ENCODE peak calls at places on chromosomes 4 and X, in four cellular contexts. H, Q, Y and J are unnamed samples.

GRCh38 chr4:104969394-104970066 is 177.1 kb upstream of the TET2 start:
- DNase-seq in H (no peak), Q (no peak), Y (no peak), J (no peak)

GRCh38 chr4:128716325-128716724 is 93.2 kb upstream of the JADE1 start:
- DNase-seq in H (no peak), Q (no peak), Y (no peak), J (no peak)

GRCh38 chrX:39903937-39904336 is 193.8 kb downstream of the BCOR start:
- DNase-seq in H (no peak), Q (no peak), Y (no peak), J (no peak)

GRCh38 chr4:107125496-107125895 is 89.4 kb upstream of the DKK2 start:
- DNase-seq in H (no peak), Q (no peak), Y (no peak), J (no peak)

GRCh38 chrX:10939384-10939783 is 171.7 kb upstream of the HCCS start:
- DNase-seq in H (no peak), Q (no peak), Y (no peak), J (no peak)

GRCh38 chr4:110837896-110838450 is 215.1 kb upstream of the PITX2 start:
- DNase-seq in H (no peak), Q (no peak), Y (no peak), J (no peak)

GRCh38 chr4:39873823-39874222 is 103.9 kb downstream of the PDS5A start:
- DNase-seq in H (peak), Q (no peak), Y (no peak), J (no peak)

GRCh38 chrX:135505356-135505755 is 15.1 kb upstream of the INTS6L start:
- DNase-seq in H (no peak), Q (no peak), Y (no peak), J (no peak)

GRCh38 chr4:6106156-6106555 is 87.9 kb upstream of the C4orf50 start:
- DNase-seq in H (no peak), Q (no peak), Y (no peak), J (no peak)

GRCh38 chr4:108846568-108846967 is 83.7 kb upstream of the ETNPPL start:
- DNase-seq in H (no peak), Q (no peak), Y (no peak), J (no peak)

GRCh38 chrX:20514358-20514757 is 247.6 kb upstream of the RPS6KA3 start:
- DNase-seq in H (no peak), Q (peak), Y (no peak), J (no peak)

GRCh38 chr4:150005537-150005936 is 72.7 kb upstream of the DCLK2 start:
- DNase-seq in H (no peak), Q (no peak), Y (no peak), J (no peak)

GRCh38 chr4:158894826-158895225 is 126.0 kb downstream of the FNIP2 start:
- DNase-seq in H (no peak), Q (no peak), Y (no peak), J (no peak)

GRCh38 chr4:106473515-106473914 is 104.9 kb upstream of the GIMD1 start:
- DNase-seq in H (no peak), Q (no peak), Y (no peak), J (no peak)

GRCh38 chrX:10231461-10231860 is 74.7 kb downstream of the CLCN4 start:
- DNase-seq in H (no peak), Q (no peak), Y (no peak), J (no peak)

GRCh38 chr4:69156913-69157312 is 57.6 kb downstream of the UGT2B11 start:
- DNase-seq in H (no peak), Q (peak), Y (no peak), J (no peak)

GRCh38 chr4:81919238-81919637 is 447.5 kb upstream of the RASGEF1B start:
- DNase-seq in H (peak), Q (peak), Y (peak), J (peak)

GRCh38 chrX:39642071-39642470 is 455.7 kb downstream of the BCOR start:
- DNase-seq in H (no peak), Q (no peak), Y (no peak), J (no peak)

GRCh38 chr4:138927065-138927464 is 88.5 kb upstream of the NOCT start:
- DNase-seq in H (no peak), Q (no peak), Y (no peak), J (no peak)

GRCh38 chr4:168832746-168833575 is 177.1 kb downstream of the CBR4 start:
- DNase-seq in H (no peak), Q (peak), Y (no peak), J (peak)

GRCh38 chr4:7368296-7368695 is 66.4 kb downstream of the PSAPL1 start:
- DNase-seq in H (no peak), Q (no peak), Y (no peak), J (no peak)

GRCh38 chr4:144356941-144357381 is 216.4 kb upstream of the GYPA start:
- DNase-seq in H (no peak), Q (no peak), Y (no peak), J (no peak)

GRCh38 chrX:14899607-14900006 is 26.4 kb downstream of the MOSPD2 start:
- DNase-seq in H (peak), Q (no peak), Y (no peak), J (no peak)

GRCh38 chr4:84530449-84530848 is 31.4 kb upstream of the NKX6-1 start:
- DNase-seq in H (no peak), Q (no peak), Y (no peak), J (no peak)

GRCh38 chr4:86554641-86555040 is 39.5 kb upstream of the PTPN13 start:
- DNase-seq in H (no peak), Q (no peak), Y (no peak), J (no peak)

GRCh38 chr4:60682901-60683300 is 517.2 kb upstream of the ADGRL3 start:
- DNase-seq in H (no peak), Q (no peak), Y (no peak), J (no peak)

GRCh38 chr4:176769519-176769918 is 23.2 kb downstream of the VEGFC start:
- DNase-seq in H (no peak), Q (no peak), Y (no peak), J (no peak)

GRCh38 chr4:30863031-30863430 is 142.9 kb downstream of the PCDH7 start:
- DNase-seq in H (no peak), Q (no peak), Y (no peak), J (no peak)

GRCh38 chr4:113837397-113837796 is 75.9 kb upstream of the CAMK2D start:
- DNase-seq in H (peak), Q (no peak), Y (peak), J (peak)

GRCh38 chr4:56468097-56468422 is 643 bp downstream of the SRP72 start:
- DNase-seq in H (peak), Q (no peak), Y (no peak), J (peak)

GRCh38 chrX:47539860-47540259 is 21.1 kb upstream of the ARAF start:
- DNase-seq in H (no peak), Q (no peak), Y (no peak), J (no peak)

GRCh38 chr4:56728512-56728911 is 47.4 kb upstream of the HOPX start:
- DNase-seq in H (no peak), Q (no peak), Y (no peak), J (no peak)

GRCh38 chrX:3393581-3394111 is 47.2 kb upstream of the MXRA5 start:
- DNase-seq in H (no peak), Q (no peak), Y (no peak), J (no peak)

GRCh38 chrX:69988955-69989394 is 60.8 kb downstream of the AWAT2 start:
- DNase-seq in H (no peak), Q (peak), Y (no peak), J (no peak)

GRCh38 chrX:71579136-71579989 is 1.1 kb downstream of the GCNA start:
- DNase-seq in H (no peak), Q (no peak), Y (no peak), J (peak)

GRCh38 chr4:114807759-114808404 is 209.3 kb downstream of the UGT8 start:
- DNase-seq in H (peak), Q (peak), Y (peak), J (peak)

GRCh38 chrX:30570505-30570904 is 7.1 kb downstream of the TASL start:
- DNase-seq in H (no peak), Q (peak), Y (peak), J (peak)

GRCh38 chr4:1171306-1172227 is 816 bp downstream of the SPON2 start:
- DNase-seq in H (no peak), Q (no peak), Y (no peak), J (no peak)
- TF ChIP-seq CTCF in H (no peak), Q (no peak), Y (no peak), J (no peak)

GRCh38 chr4:3784469-3785291 is 18.5 kb downstream of the ADRA2C start:
- DNase-seq in H (no peak), Q (peak), Y (no peak), J (no peak)

GRCh38 chr4:3788366-3788660 is 22.1 kb downstream of the ADRA2C start:
- DNase-seq in H (no peak), Q (no peak), Y (no peak), J (no peak)

GRCh38 chr4:3785292-3785565 is 19.0 kb downstream of the ADRA2C start:
- DNase-seq in H (no peak), Q (no peak), Y (no peak), J (no peak)

GRCh38 chr4:3787489-3788365 is 21.5 kb downstream of the ADRA2C start:
- DNase-seq in H (no peak), Q (no peak), Y (no peak), J (no peak)

DNA sequence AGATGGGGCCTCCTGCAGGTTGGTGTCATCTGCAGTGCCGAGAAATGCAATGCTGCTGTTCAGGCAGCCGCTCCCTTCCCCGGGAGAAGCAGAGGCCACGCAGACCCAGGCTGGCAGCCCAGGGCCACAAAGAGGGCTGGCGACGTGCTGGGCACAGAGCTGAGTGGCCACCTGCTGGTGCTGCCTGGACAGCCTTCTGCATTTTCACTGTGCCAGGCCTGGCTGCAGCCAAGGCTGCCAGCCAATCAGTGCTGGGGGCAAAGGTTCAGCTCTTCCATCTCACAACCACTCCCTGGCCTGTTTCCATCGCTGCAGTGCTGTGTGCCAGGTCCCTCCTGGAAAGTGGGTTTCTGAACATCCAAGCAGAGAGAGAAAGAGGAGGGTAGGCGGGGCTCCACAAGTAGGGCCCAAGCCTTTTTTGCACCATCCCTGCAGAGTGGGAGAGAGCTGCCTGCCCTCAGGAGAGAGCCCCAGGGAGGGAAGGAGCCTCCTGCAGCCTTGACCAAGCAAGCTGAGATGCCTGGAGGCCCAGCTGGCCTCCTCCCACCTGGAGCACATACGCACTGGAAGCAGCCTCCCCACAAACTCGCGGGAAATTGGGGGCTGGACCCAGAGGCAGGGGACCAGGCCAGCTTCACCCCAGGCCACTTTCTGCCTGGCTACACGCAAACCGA is 20.1 kb downstream of the ADRA2C start:
- DNase-seq in H (no peak), Q (peak), Y (no peak), J (no peak)
- TF ChIP-seq CTCF in H (no peak), Q (no peak), Y (no peak), J (no peak)

DNA sequence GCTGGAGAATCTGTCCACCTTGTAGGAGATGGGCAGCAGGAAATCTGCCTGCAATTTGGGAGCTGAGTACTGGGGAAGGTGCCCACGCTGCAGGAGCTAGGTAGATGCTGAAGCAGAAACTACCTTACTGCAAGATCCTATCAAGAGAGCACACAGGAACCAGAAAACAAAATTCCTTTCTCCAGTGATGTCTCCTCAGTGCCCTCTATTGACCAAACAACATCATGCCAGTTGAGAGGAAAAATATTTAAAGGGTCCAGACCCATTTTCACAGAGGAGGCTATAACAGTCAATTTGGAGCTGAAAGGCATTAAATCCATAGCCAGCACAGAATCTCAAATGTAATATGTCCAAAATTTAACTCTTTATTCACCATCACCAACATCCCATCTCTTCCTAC is 406.8 kb downstream of the SLITRK2 start:
- DNase-seq in H (peak), Q (no peak), Y (no peak), J (no peak)
- TF ChIP-seq CTCF in H (peak), Q (no peak), Y (peak), J (no peak)

GRCh38 chr4:73593631-73594241 is 26.5 kb downstream of the RASSF6 start:
- DNase-seq in H (peak), Q (no peak), Y (peak), J (no peak)
- TF ChIP-seq CTCF in H (peak), Q (no peak), Y (peak), J (peak)

DNA sequence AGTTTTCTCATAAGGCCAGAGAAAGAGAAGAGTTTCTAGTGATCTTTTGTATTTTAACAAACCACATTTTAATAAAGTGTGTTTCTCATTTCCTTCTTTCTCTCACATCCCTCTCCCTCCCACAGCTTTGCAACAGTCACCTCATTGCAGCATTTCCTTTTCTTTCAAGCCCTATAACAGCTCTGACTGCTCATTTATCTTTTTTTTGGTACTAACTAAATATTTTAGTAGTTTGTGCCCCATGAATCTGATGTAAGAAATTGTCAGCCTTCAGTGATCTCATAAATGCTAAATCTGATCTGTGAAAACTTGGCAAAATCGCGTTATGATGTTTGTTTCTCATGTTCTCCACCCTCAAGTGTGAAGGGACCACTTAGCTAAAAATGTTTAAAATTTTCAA is 258.5 kb upstream of the SLIT2 start:
- DNase-seq in H (no peak), Q (no peak), Y (no peak), J (no peak)
- TF ChIP-seq CTCF in H (no peak), Q (no peak), Y (no peak), J (no peak)

DNA sequence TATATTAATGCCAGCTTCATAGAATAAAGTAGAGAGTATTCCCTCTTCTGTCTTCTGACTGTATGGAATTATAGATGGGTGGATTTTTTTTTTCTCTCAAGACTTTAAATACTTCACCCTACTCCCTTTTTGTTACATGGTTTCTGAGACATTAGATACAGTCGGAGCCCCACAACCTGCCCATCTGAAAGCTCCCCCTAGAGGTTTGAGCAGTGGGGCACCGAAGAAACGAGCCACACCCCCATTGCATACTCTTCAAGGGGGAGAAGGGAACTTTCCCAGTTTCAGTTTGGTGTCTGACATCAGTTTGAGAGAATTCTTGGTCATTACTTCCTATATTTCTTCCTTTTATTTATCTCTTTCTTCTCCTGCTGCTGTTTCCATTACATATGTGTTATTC is 437.6 kb upstream of the AGA start:
- DNase-seq in H (no peak), Q (no peak), Y (peak), J (no peak)
- TF ChIP-seq CTCF in H (no peak), Q (no peak), Y (peak), J (no peak)

GRCh38 chr4:154618708-154619315 is 6.4 kb upstream of the FGG start:
- DNase-seq in H (peak), Q (peak), Y (peak), J (peak)
- TF ChIP-seq CTCF in H (peak), Q (peak), Y (peak), J (peak)

GRCh38 chrX:145213504-145213903 is 33.8 kb upstream of the SPANXN1 start:
- DNase-seq in H (peak), Q (peak), Y (peak), J (no peak)
- TF ChIP-seq CTCF in H (peak), Q (no peak), Y (peak), J (peak)

DNA sequence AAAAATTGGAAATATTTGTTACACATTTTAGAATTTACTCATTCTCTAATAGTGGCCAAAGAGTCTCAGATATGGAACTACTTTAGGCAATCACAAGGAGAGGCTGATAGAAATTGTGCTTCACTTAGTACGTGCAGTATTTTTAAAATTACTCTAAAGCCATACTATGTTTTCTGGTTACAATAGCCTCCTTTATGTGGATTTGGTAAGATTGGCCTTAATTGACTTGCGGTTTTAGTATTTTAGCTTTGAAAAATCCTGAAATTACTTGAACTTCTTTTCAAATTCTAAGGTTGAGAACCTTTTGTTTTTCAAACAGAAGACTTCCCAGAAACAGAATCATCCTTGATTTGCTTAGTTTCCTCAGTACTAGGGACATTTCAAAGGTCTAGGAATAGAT is 215.2 kb downstream of the SLC4A4 start:
- DNase-seq in H (no peak), Q (no peak), Y (no peak), J (no peak)
- TF ChIP-seq CTCF in H (no peak), Q (no peak), Y (no peak), J (no peak)

GRCh38 chr4:154315741-154316140 is 175.9 kb downstream of the DCHS2 start:
- DNase-seq in H (no peak), Q (no peak), Y (no peak), J (no peak)

GRCh38 chr4:154312246-154312645 is 179.4 kb downstream of the DCHS2 start:
- DNase-seq in H (no peak), Q (peak), Y (no peak), J (no peak)

GRCh38 chr4:154313004-154313587 is 178.5 kb downstream of the DCHS2 start:
- DNase-seq in H (no peak), Q (no peak), Y (no peak), J (no peak)

GRCh38 chr4:154317600-154317999 is 174.0 kb downstream of the DCHS2 start:
- DNase-seq in H (no peak), Q (no peak), Y (no peak), J (no peak)

DNA sequence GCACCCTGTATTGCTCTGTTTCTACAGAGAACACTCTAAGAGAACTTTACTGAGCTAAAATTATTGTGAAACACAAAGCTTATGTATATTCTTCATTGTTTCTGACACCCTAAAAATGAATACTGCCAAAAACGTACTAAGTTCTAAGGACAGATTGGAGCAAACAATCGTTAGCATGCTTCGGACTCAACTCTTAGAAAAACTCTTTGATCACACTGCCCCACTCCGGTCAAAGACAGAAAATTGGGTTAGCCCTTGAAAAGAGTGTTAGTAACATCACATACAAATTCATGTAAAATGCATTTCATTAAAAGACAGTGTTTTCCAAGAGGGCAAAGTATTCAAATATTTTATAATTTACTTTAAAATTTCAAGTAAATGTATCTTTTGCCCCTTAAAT is 177.4 kb downstream of the DCHS2 start:
- DNase-seq in H (no peak), Q (peak), Y (no peak), J (no peak)
- TF ChIP-seq CTCF in H (no peak), Q (no peak), Y (no peak), J (no peak)